ENCODE peak calls at places on chromosomes 6 and 20, in four cellular contexts. One of them, this sample, is unnamed.
A peak's percentile ranks its signal among the peaks of the same experiment; 100 is the strongest.

GRCh38 chr6:150006961-150007464 is 18.3 kb downstream of the RAET1L start:
- DNase-seq in mesendoderm: no peak
- DNase-seq in pancreas: no peak
- DNase-seq in transverse colon: no peak
- DNase-seq in this sample: no peak

GRCh38 chr20:54984104-54984448 is 508.7 kb downstream of the DOK5 start:
- DNase-seq in pancreas: no peak
- DNase-seq in mesendoderm: no peak
- DNase-seq in transverse colon: no peak
- DNase-seq in this sample: no peak

GRCh38 chr20:24353135-24353694 is 116.2 kb upstream of the SYNDIG1 start:
- DNase-seq in pancreas: no peak
- DNase-seq in transverse colon: no peak
- DNase-seq in mesendoderm: no peak
- DNase-seq in this sample: no peak

GRCh38 chr6:119467478-119468081 is 118.0 kb upstream of the MAN1A1 start:
- DNase-seq in transverse colon: no peak
- DNase-seq in pancreas: no peak
- DNase-seq in mesendoderm: no peak
- DNase-seq in this sample: no peak

GRCh38 chr6:112503210-112503609 is 156.1 kb downstream of the RFPL4B start:
- DNase-seq in mesendoderm: peak; percentile 32
- DNase-seq in pancreas: no peak
- DNase-seq in transverse colon: no peak
- DNase-seq in this sample: no peak

GRCh38 chr6:3063733-3064700 is 4.3 kb upstream of the RIPK1 start:
- DNase-seq in transverse colon: peak; percentile 97
- DNase-seq in mesendoderm: peak; percentile 91
- DNase-seq in pancreas: peak; percentile 96
- DNase-seq in this sample: peak; percentile 83

GRCh38 chr6:131281471-131282270 is 146.4 kb downstream of the AKAP7 start:
- DNase-seq in transverse colon: peak; percentile 41
- DNase-seq in pancreas: no peak
- DNase-seq in mesendoderm: peak; percentile 69
- DNase-seq in this sample: peak; percentile 94

GRCh38 chr6:111591370-111591900 is 14.2 kb downstream of the TRAF3IP2 start:
- DNase-seq in mesendoderm: no peak
- DNase-seq in pancreas: peak; percentile 78
- DNase-seq in transverse colon: peak; percentile 85
- DNase-seq in this sample: no peak

GRCh38 chr20:1171461-1172093 is 13.2 kb downstream of the TMEM74B start:
- DNase-seq in pancreas: no peak
- DNase-seq in mesendoderm: peak; percentile 74
- DNase-seq in transverse colon: no peak
- DNase-seq in this sample: no peak

GRCh38 chr6:14512246-14512645 is 394.7 kb downstream of the CD83 start:
- DNase-seq in pancreas: no peak
- DNase-seq in mesendoderm: no peak
- DNase-seq in transverse colon: no peak
- DNase-seq in this sample: no peak

GRCh38 chr20:33532753-33533459 is 43.0 kb downstream of the CBFA2T2 start:
- DNase-seq in mesendoderm: no peak
- DNase-seq in transverse colon: no peak
- DNase-seq in pancreas: no peak
- DNase-seq in this sample: no peak

GRCh38 chr6:132257561-132257960 is 143.7 kb downstream of the MOXD1 start:
- DNase-seq in mesendoderm: peak; percentile 44
- DNase-seq in pancreas: no peak
- DNase-seq in transverse colon: no peak
- DNase-seq in this sample: no peak

GRCh38 chr6:37602360-37602759 is 95.3 kb downstream of the MDGA1 start:
- DNase-seq in mesendoderm: no peak
- DNase-seq in pancreas: no peak
- DNase-seq in transverse colon: no peak
- DNase-seq in this sample: no peak

GRCh38 chr6:36677753-36678487 is 594 bp upstream of the CDKN1A start:
- DNase-seq in pancreas: no peak
- DNase-seq in mesendoderm: no peak
- DNase-seq in transverse colon: no peak
- DNase-seq in this sample: no peak

GRCh38 chr6:164109770-164110140 is 695.2 kb downstream of the QKI start:
- DNase-seq in mesendoderm: peak; percentile 38
- DNase-seq in transverse colon: no peak
- DNase-seq in pancreas: no peak
- DNase-seq in this sample: no peak

GRCh38 chr6:3398755-3399671 is 57.8 kb downstream of the SLC22A23 start:
- DNase-seq in pancreas: no peak
- DNase-seq in mesendoderm: no peak
- DNase-seq in transverse colon: peak; percentile 61
- DNase-seq in this sample: no peak

GRCh38 chr6:132192646-132193045 is 208.6 kb downstream of the MOXD1 start:
- DNase-seq in pancreas: no peak
- DNase-seq in mesendoderm: no peak
- DNase-seq in transverse colon: no peak
- DNase-seq in this sample: no peak

GRCh38 chr6:21826031-21826430 is 232.5 kb downstream of the SOX4 start:
- DNase-seq in mesendoderm: peak; percentile 93
- DNase-seq in pancreas: no peak
- DNase-seq in transverse colon: no peak
- DNase-seq in this sample: no peak

GRCh38 chr20:47551240-47551639 is 49.6 kb downstream of the NCOA3 start:
- DNase-seq in mesendoderm: no peak
- DNase-seq in pancreas: no peak
- DNase-seq in transverse colon: no peak
- DNase-seq in this sample: no peak

GRCh38 chr20:10476319-10476724 is 41.2 kb downstream of the SLX4IP start:
- DNase-seq in pancreas: no peak
- DNase-seq in mesendoderm: no peak
- DNase-seq in transverse colon: no peak
- DNase-seq in this sample: no peak

GRCh38 chr6:129696028-129696418 is 14.0 kb downstream of the ARHGAP18 start:
- DNase-seq in transverse colon: no peak
- DNase-seq in pancreas: no peak
- DNase-seq in mesendoderm: no peak
- DNase-seq in this sample: no peak

GRCh38 chr6:2216794-2217383 is 28.5 kb downstream of the GMDS start:
- DNase-seq in mesendoderm: no peak
- DNase-seq in pancreas: no peak
- DNase-seq in transverse colon: no peak
- DNase-seq in this sample: no peak

GRCh38 chr6:28643017-28643740 is 117.5 kb downstream of the GPX5 start:
- DNase-seq in pancreas: no peak
- DNase-seq in transverse colon: no peak
- DNase-seq in mesendoderm: peak; percentile 97
- DNase-seq in this sample: no peak

GRCh38 chr6:52724406-52725121 is 38.7 kb downstream of the GSTA2 start:
- DNase-seq in transverse colon: peak; percentile 81
- DNase-seq in pancreas: peak; percentile 93
- DNase-seq in mesendoderm: peak; percentile 81
- DNase-seq in this sample: peak; percentile 25

GRCh38 chr6:30879684-30880427 is 4.5 kb upstream of the DDR1 start:
- DNase-seq in mesendoderm: peak; percentile 41
- DNase-seq in pancreas: no peak
- DNase-seq in transverse colon: no peak
- DNase-seq in this sample: no peak

GRCh38 chr20:50886184-50886790 is 45.0 kb downstream of the ADNP start:
- DNase-seq in mesendoderm: no peak
- DNase-seq in transverse colon: no peak
- DNase-seq in pancreas: no peak
- DNase-seq in this sample: no peak

GRCh38 chr20:44003609-44004008 is 89.0 kb downstream of the TOX2 start:
- DNase-seq in pancreas: no peak
- DNase-seq in mesendoderm: no peak
- DNase-seq in transverse colon: no peak
- DNase-seq in this sample: no peak

GRCh38 chr6:153790048-153790447 is 249.0 kb upstream of the OPRM1 start:
- DNase-seq in transverse colon: no peak
- DNase-seq in mesendoderm: peak; percentile 62
- DNase-seq in pancreas: no peak
- DNase-seq in this sample: no peak

GRCh38 chr6:452301-453067 is 60.9 kb downstream of the IRF4 start:
- DNase-seq in transverse colon: no peak
- DNase-seq in mesendoderm: no peak
- DNase-seq in pancreas: no peak
- DNase-seq in this sample: no peak

GRCh38 chr20:36744243-36744642 is 1.6 kb downstream of the NDRG3 start:
- DNase-seq in transverse colon: no peak
- DNase-seq in pancreas: no peak
- DNase-seq in mesendoderm: no peak
- DNase-seq in this sample: no peak

GRCh38 chr6:1363729-1364572 is 25.4 kb upstream of the FOXF2 start:
- DNase-seq in transverse colon: no peak
- DNase-seq in mesendoderm: peak; percentile 31
- DNase-seq in pancreas: no peak
- DNase-seq in this sample: no peak

GRCh38 chr6:158257425-158257759 is 54.9 kb upstream of the TULP4 start:
- DNase-seq in mesendoderm: no peak
- DNase-seq in pancreas: no peak
- DNase-seq in transverse colon: no peak
- DNase-seq in this sample: no peak

GRCh38 chr20:62156592-62157386 is 13.2 kb downstream of the SS18L1 start:
- DNase-seq in mesendoderm: peak; percentile 86
- DNase-seq in pancreas: peak; percentile 75
- DNase-seq in transverse colon: peak; percentile 63
- DNase-seq in this sample: peak; percentile 68

GRCh38 chr20:35610833-35611427 is 4.7 kb upstream of the SPAG4 start:
- DNase-seq in transverse colon: no peak
- DNase-seq in pancreas: no peak
- DNase-seq in mesendoderm: no peak
- DNase-seq in this sample: no peak

DNA sequence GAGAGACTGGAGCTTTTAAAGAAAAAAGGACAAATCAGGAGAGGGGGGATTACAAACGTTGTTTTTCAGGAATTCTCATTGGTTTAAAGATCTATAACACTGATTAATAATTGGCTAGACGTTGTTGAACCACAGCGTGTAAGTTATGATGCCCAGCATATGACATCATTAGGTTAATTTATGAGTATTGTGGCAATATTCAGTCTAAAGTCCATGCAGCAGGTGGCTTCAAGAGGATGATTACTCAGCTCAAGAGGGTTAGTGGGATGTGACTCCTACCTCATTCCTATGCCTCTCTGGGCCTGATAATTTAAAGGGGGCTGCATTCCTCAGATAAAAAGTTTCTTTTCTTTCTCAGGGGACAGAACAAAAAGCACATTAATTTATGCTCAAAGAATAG is 1309.0 kb downstream of the EPHA7 start:
- DNase-seq in transverse colon: no peak
- DNase-seq in pancreas: no peak
- DNase-seq in mesendoderm: no peak
- DNase-seq in this sample: no peak
- H3K27ac ChIP-seq in transverse colon: no peak overlapping the region
- H3K27ac ChIP-seq in pancreas: no peak overlapping the region
- H3K27ac ChIP-seq in mesendoderm: no peak overlapping the region
- H3K27ac ChIP-seq in this sample: no peak overlapping the region

GRCh38 chr6:142373268-142374089 is 71.7 kb downstream of the ADGRG6 start:
- DNase-seq in mesendoderm: no peak
- DNase-seq in transverse colon: no peak
- DNase-seq in pancreas: no peak
- DNase-seq in this sample: no peak
- H3K4me1 ChIP-seq in mesendoderm: peaks cover 2% of the 10 kb centered on the region
- H3K4me1 ChIP-seq in transverse colon: no peaks in the 10 kb centered on the region
- H3K4me1 ChIP-seq in pancreas: peaks cover 24% of the 10 kb centered on the region
- H3K4me1 ChIP-seq in this sample: no peaks in the 10 kb centered on the region

DNA sequence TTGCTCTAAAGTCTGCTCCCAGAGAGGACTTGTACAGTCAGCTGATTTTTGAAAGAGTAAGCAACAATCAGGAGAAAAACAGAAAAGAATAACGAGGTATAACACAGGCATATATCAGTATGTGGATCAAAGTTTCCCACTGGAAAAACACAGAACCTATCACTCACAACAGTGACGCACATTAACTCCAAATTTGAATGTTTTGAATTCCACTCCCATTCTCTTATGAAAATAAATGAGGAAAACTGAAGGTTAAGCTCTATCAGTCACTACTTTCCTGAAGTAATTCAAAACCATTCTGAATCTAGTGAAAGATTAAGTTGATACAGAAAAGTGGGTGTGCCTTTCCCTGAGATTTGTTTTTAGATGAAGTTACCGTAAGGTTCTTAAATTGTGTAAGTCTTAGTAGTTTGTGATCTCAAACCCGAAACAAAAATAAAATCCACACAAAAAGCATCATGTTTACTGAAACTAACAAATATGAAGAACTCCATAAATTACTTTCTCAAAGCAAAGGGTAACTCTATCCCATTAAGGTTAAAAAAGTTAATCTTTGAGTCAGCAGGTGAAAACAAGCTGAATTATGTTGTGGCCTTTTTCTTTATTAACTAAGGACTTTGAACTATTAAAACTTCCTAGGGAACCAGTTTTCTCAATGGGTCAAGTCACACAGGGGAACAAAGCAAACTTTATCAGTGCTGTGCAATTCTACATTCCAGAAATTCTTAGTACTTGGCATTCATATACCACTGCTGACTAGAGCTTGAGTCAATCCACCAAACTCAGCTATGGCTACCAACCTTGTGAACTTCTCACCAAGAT is 115.7 kb downstream of the OGFRL1 start:
- DNase-seq in pancreas: no peak
- DNase-seq in transverse colon: no peak
- DNase-seq in mesendoderm: peak; percentile 80
- DNase-seq in this sample: no peak
- H3K4me3 ChIP-seq in pancreas: no peak overlapping the region
- H3K4me3 ChIP-seq in transverse colon: no peak overlapping the region
- H3K4me3 ChIP-seq in mesendoderm: no peak overlapping the region
- H3K4me3 ChIP-seq in this sample: no peak overlapping the region

GRCh38 chr6:89313006-89313405 is 2.1 kb downstream of the GABRR2 start:
- DNase-seq in transverse colon: no peak
- DNase-seq in mesendoderm: no peak
- DNase-seq in pancreas: no peak
- DNase-seq in this sample: no peak
- H3K27ac ChIP-seq in transverse colon: peak overlapping the region; percentile 64
- H3K27ac ChIP-seq in mesendoderm: no peak overlapping the region
- H3K27ac ChIP-seq in pancreas: no peak overlapping the region
- H3K27ac ChIP-seq in this sample: no peak overlapping the region

DNA sequence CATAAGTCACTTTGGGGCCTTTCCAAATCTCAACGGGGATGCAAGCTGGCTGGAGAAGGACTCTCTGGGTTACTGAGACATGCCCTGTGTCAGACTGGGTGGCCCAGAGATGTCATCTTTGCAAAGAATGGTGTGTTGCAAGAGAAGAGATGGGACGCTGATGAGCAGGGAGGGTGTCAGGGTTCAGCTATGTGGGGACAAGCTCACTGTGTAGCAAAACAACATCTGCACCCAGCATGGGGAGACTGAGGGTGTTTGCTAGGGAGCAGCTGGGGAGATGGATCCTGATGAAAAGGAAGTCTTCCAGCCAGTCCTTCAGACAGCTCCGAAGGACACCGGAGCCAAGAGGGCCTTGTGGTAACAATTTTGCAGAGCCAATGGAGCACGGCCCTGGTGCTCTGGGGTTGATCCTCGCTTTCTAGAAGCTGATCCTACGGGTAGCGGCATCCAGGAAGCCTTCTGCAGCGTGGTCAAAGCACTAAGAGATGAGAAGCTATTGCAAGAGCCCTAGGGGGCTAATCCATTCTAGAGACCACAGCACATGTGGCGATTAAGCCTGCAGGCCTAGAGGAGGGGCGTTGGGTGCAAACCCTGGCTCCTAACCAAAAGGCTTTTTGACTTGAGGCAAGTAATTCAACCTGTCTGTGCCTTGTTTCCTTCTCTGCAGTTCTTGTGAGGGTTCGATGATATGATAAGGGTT is 39.9 kb downstream of the EDN3 start:
- DNase-seq in mesendoderm: no peak
- DNase-seq in pancreas: no peak
- DNase-seq in transverse colon: no peak
- DNase-seq in this sample: no peak
- H3K4me1 ChIP-seq in mesendoderm: no peaks in the 10 kb centered on the region
- H3K4me1 ChIP-seq in pancreas: no peaks in the 10 kb centered on the region
- H3K4me1 ChIP-seq in transverse colon: no peaks in the 10 kb centered on the region
- H3K4me1 ChIP-seq in this sample: no peaks in the 10 kb centered on the region